ENCODE peak calls at places on chromosomes 12 and 14, in ten cellular contexts. O is tibial nerve; D is ELF-1; L is myocyte; H is caudate nucleus; K is amniotic epithelial cell; Z is endothelial cell; E is chondrocyte; J is activated effector memory CD4-positive, alpha-beta T cell treated with anti-CD3 and anti-CD28 coated beads, Interleukin-2, amount 50 U/mL, for 16 hours; B is NCI-H1048. I is an unnamed sample.
A peak's percentile ranks its signal among the peaks of the same experiment; 100 is the strongest.

GRCh38 chr14:31320216-31320615 is 100.1 kb downstream of the HEATR5A start:
- DNase-seq in K (no peak), B (no peak), O (no peak), H (no peak), Z (no peak), L (peak; percentile 43), E (no peak), J (no peak), D (no peak), I (peak; percentile 72)

GRCh38 chr12:92574046-92574783 is 128.6 kb upstream of the PLEKHG7 start:
- DNase-seq in D (peak; percentile 57), B (no peak), L (peak; percentile 57), E (no peak), K (peak; percentile 47), Z (peak; percentile 19), J (no peak), O (no peak), H (no peak), I (no peak)

GRCh38 chr14:34699873-34700621 is 14.3 kb downstream of the CFL2 start:
- DNase-seq in D (no peak), J (no peak), H (no peak), E (no peak), Z (no peak), O (no peak), K (peak; percentile 95), L (peak; percentile 90), B (no peak), I (no peak)

GRCh38 chr14:104888489-104889373 is 23.7 kb downstream of the CEP170B start:
- DNase-seq in O (no peak), D (no peak), E (peak; percentile 93), Z (peak; percentile 5), L (no peak), H (no peak), B (no peak), K (no peak), J (peak; percentile 61), I (peak; percentile 57)

GRCh38 chr12:31106101-31106803 is 32.6 kb downstream of the DDX11 start:
- DNase-seq in L (peak; percentile 3), E (no peak), J (no peak), D (no peak), Z (no peak), H (no peak), K (no peak), B (no peak), O (no peak), I (no peak)

GRCh38 chr12:81295286-81295685 is 217.4 kb downstream of the ACSS3 start:
- DNase-seq in Z (no peak), J (no peak), K (no peak), B (no peak), H (no peak), L (no peak), D (no peak), O (no peak), E (no peak), I (no peak)

GRCh38 chr14:64549016-64549415 is 745 bp upstream of the PPP1R36 start:
- DNase-seq in B (no peak), J (no peak), K (peak; percentile 43), D (no peak), E (no peak), O (no peak), L (no peak), H (no peak), Z (no peak), I (no peak)

GRCh38 chr14:34502826-34503225 is 36.7 kb downstream of the EAPP start:
- DNase-seq in Z (no peak), O (no peak), D (no peak), K (no peak), J (no peak), L (no peak), B (no peak), H (no peak), E (no peak), I (no peak)

GRCh38 chr14:80150301-80150700 is 61.0 kb downstream of the DIO2 start:
- DNase-seq in O (no peak), K (no peak), Z (no peak), B (no peak), J (no peak), L (no peak), E (no peak), H (no peak), D (no peak), I (no peak)

GRCh38 chr12:122195405-122195804 is 8.1 kb upstream of the B3GNT4 start:
- DNase-seq in O (no peak), Z (no peak), D (no peak), J (peak; percentile 3), H (no peak), B (no peak), E (peak; percentile 8), L (no peak), K (no peak), I (no peak)

GRCh38 chr14:23351681-23352505 is 794 bp downstream of the SLC22A17 start:
- DNase-seq in B (no peak), Z (peak; percentile 25), O (no peak), H (peak; percentile 74), L (no peak), J (no peak), K (no peak), D (peak; percentile 42), E (no peak), I (peak; percentile 69)

GRCh38 chr14:105045710-105046326 is 19.4 kb downstream of the GPR132 start:
- DNase-seq in Z (peak; percentile 98), J (peak; percentile 97), H (peak; percentile 63), L (peak; percentile 82), O (peak; percentile 91), B (peak; percentile 32), D (peak; percentile 95), K (peak; percentile 58), E (no peak), I (peak; percentile 96)

GRCh38 chr14:74140374-74140850 is 55.7 kb downstream of the LIN52 start:
- DNase-seq in J (no peak), D (peak; percentile 6), E (no peak), L (peak; percentile 95), H (no peak), Z (no peak), B (no peak), K (no peak), O (peak; percentile 75), I (peak; percentile 90)

GRCh38 chr12:21939435-21939834 is 1.8 kb downstream of the ABCC9 start:
- DNase-seq in H (no peak), B (no peak), Z (no peak), L (no peak), E (no peak), D (no peak), J (no peak), O (no peak), K (no peak), I (no peak)

GRCh38 chr14:28599605-28600004 is 167.0 kb upstream of the FOXG1 start:
- DNase-seq in E (no peak), H (no peak), O (no peak), B (no peak), J (no peak), D (no peak), K (no peak), L (no peak), Z (no peak), I (no peak)

GRCh38 chr14:90755661-90756304 is 60.4 kb downstream of the TTC7B start:
- DNase-seq in B (no peak), E (no peak), J (no peak), O (no peak), K (no peak), L (no peak), Z (no peak), H (no peak), D (no peak), I (no peak)

GRCh38 chr12:78641837-78642423 is 222.6 kb upstream of the SYT1 start:
- DNase-seq in D (no peak), Z (no peak), H (no peak), K (peak; percentile 21), O (no peak), E (no peak), B (no peak), J (no peak), L (no peak), I (no peak)

GRCh38 chr14:74647061-74647833 is 35.2 kb upstream of the LTBP2 start:
- DNase-seq in O (no peak), J (no peak), D (no peak), L (no peak), E (no peak), Z (no peak), B (no peak), K (peak; percentile 34), H (no peak), I (no peak)

GRCh38 chr14:66037361-66037760 is 448.8 kb upstream of the CCDC196 start:
- DNase-seq in D (no peak), Z (no peak), E (no peak), L (no peak), K (no peak), O (no peak), J (no peak), H (no peak), B (no peak), I (no peak)

GRCh38 chr14:78974691-78975090 is 804.5 kb downstream of the NRXN3 start:
- DNase-seq in Z (no peak), O (no peak), J (no peak), D (no peak), K (peak; percentile 47), E (no peak), H (no peak), B (no peak), L (no peak), I (no peak)

GRCh38 chr12:9751204-9752144 is 9.2 kb downstream of the CD69 start:
- DNase-seq in Z (no peak), E (no peak), H (no peak), L (peak; percentile 34), B (no peak), K (peak; percentile 55), D (no peak), O (no peak), J (peak; percentile 77), I (no peak)

GRCh38 chr12:130948136-130948535 is 5.6 kb upstream of the ADGRD1 start:
- DNase-seq in Z (no peak), B (peak; percentile 28), H (no peak), D (peak; percentile 67), K (no peak), J (no peak), O (no peak), L (no peak), E (no peak), I (no peak)

GRCh38 chr14:73231874-73232851 is 5.1 kb upstream of the PAPLN start:
- DNase-seq in B (no peak), J (no peak), H (no peak), Z (peak; percentile 55), L (no peak), D (peak; percentile 57), E (no peak), O (no peak), K (no peak), I (no peak)

GRCh38 chr12:52901715-52902541 is 2.9 kb downstream of the KRT8 start:
- DNase-seq in B (no peak), K (no peak), J (no peak), E (no peak), Z (no peak), D (peak; percentile 42), O (no peak), L (no peak), H (no peak), I (no peak)

GRCh38 chr14:26794731-26795130 is 196.9 kb upstream of the NOVA1 start:
- DNase-seq in L (peak; percentile 8), H (no peak), Z (no peak), D (no peak), O (no peak), J (no peak), K (peak; percentile 85), E (no peak), B (no peak), I (no peak)

GRCh38 chr12:546920-547845 is 87.4 kb downstream of the B4GALNT3 start:
- DNase-seq in E (peak; percentile 76), Z (peak; percentile 87), B (peak; percentile 18), D (peak; percentile 88), J (peak; percentile 90), K (peak; percentile 17), O (peak; percentile 20), L (peak; percentile 77), H (peak; percentile 64), I (peak; percentile 85)

GRCh38 chr14:78959674-78960264 is 789.6 kb downstream of the NRXN3 start:
- DNase-seq in Z (peak; percentile 74), H (peak; percentile 34), B (no peak), O (peak; percentile 81), J (peak; percentile 77), E (no peak), K (peak; percentile 69), L (peak; percentile 86), D (peak; percentile 71), I (no peak)

GRCh38 chr12:65597527-65597926 is 226.8 kb upstream of the HMGA2 start:
- DNase-seq in D (no peak), E (no peak), L (no peak), B (no peak), O (no peak), K (peak; percentile 88), J (no peak), H (no peak), Z (no peak), I (no peak)